ENCODE peak calls at places on chromosomes 12 and 14, in nine cellular contexts. F is A549; B is spleen; I is heart right ventricle; Q is AG04450; D is HCT116; U is CD8-positive, alpha-beta T cell; P is tibial nerve; G is Peyer's patch. J is an unnamed sample.

GRCh38 chr12:128524439-128524838 is 257.5 kb downstream of the TMEM132C start:
- DNase-seq in U (no peak), P (no peak), G (no peak), I (no peak), Q (no peak), D (no peak), F (no peak), B (no peak), J (no peak)

GRCh38 chr12:90003688-90004087 is 295.1 kb upstream of the ATP2B1 start:
- DNase-seq in U (no peak), D (no peak), F (no peak), G (no peak), B (no peak), P (no peak), I (no peak), Q (no peak), J (no peak)

GRCh38 chr14:51006781-51007211 is 62.5 kb upstream of the PYGL start:
- DNase-seq in P (no peak), D (no peak), B (no peak), I (peak; percentile 22), G (no peak), U (no peak), F (peak; percentile 57), Q (peak; percentile 8), J (peak; percentile 34)

GRCh38 chr14:96554315-96554910 is 52.2 kb downstream of the PAPOLA start:
- DNase-seq in Q (no peak), I (no peak), G (no peak), P (no peak), D (no peak), U (no peak), B (no peak), F (no peak), J (no peak)

GRCh38 chr14:33393895-33394405 is 455.3 kb downstream of the NPAS3 start:
- DNase-seq in Q (no peak), G (no peak), I (no peak), P (no peak), U (no peak), F (no peak), D (no peak), B (no peak), J (no peak)

GRCh38 chr12:104951759-104952509 is 6.2 kb downstream of the SLC41A2 start:
- DNase-seq in G (no peak), D (no peak), P (no peak), I (no peak), Q (no peak), F (no peak), B (no peak), U (no peak), J (no peak)

GRCh38 chr12:117003883-117004404 is 93.2 kb downstream of the FBXW8 start:
- DNase-seq in G (no peak), F (no peak), I (no peak), D (no peak), Q (no peak), B (no peak), P (no peak), U (no peak), J (no peak)

GRCh38 chr14:104207142-104207845 is 68.9 kb downstream of the KIF26A start:
- DNase-seq in U (no peak), F (no peak), D (no peak), G (no peak), B (no peak), P (no peak), Q (no peak), I (no peak), J (no peak)

GRCh38 chr12:130632582-130633174 is 83.4 kb downstream of the RIMBP2 start:
- DNase-seq in F (no peak), D (no peak), I (no peak), B (no peak), U (no peak), G (no peak), Q (no peak), P (no peak), J (no peak)

GRCh38 chr14:98249057-98249456 is 1022.9 kb downstream of the BCL11B start:
- DNase-seq in U (no peak), Q (no peak), G (no peak), I (no peak), B (no peak), P (no peak), D (no peak), F (no peak), J (no peak)

GRCh38 chr12:6067152-6067916 is 57.1 kb downstream of the VWF start:
- DNase-seq in G (no peak), U (no peak), B (no peak), F (peak; percentile 69), D (peak; percentile 76), I (peak; percentile 60), P (peak; percentile 32), Q (no peak), J (no peak)
- TF ChIP-seq CTCF in G (no peak), U (no peak), B (no peak), F (peak; percentile 53), D (peak; percentile 85), I (peak; percentile 43), P (peak; percentile 40), Q (peak; percentile 49), J (no peak)

GRCh38 chr12:79547044-79547734 is 143.6 kb downstream of the PAWR start:
- DNase-seq in F (peak; percentile 93), D (peak; percentile 78), Q (no peak), B (no peak), G (no peak), I (no peak), P (no peak), U (no peak), J (peak; percentile 74)
- H3K27ac ChIP-seq in F (peak overlapping the region; percentile 88), D (peak overlapping the region; percentile 85), Q (peak overlapping the region; percentile 89), B (no peak overlapping the region), G (peak overlapping the region; percentile 56), I (peak overlapping the region; percentile 2), P (no peak overlapping the region), U (no peak overlapping the region), J (no peak overlapping the region)

DNA sequence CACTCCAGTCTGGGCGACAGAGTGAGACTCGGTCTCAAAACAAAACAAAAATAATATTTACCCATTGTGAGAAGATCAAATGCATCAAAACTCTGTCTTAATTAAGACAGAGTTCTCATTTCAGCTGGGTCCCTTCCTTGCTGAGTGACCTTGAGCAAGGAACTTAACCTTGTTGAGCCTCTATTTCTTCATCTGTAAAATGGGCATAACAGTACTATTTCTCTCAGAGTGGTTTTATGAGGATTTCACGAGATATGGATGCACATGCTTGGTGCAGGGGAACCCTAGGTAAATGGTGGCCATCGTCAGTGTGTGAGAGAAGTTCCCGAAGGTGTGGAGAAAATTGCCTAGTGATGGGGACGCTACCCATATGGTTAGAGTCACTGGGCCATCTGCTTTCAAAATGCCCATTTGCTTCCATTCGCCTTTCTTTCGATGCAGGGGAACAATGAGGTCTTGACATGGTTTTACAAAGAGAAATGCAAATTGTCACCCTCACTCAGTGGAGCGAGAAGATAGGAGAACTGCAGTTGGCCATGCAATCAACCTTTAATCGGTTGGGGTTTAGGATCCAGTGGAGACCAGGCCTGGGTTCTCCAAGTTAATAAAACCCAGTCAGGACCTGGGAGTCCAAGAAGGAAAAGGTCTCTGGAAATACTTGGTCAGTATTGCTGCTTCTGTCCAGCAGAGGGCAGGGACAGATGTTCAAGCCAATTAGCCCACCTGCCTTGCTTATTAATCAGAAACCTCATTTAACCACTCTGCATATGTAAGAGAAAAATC is 37.1 kb downstream of the CFAP251 start:
- DNase-seq in P (no peak), B (no peak), D (peak; percentile 24), Q (no peak), U (no peak), G (no peak), F (peak; percentile 48), I (no peak), J (no peak)
- TF ChIP-seq CTCF in P (peak; percentile 28), B (no peak), D (peak; percentile 44), Q (peak; percentile 74), U (no peak), G (peak; percentile 26), F (peak; percentile 57), I (peak; percentile 59), J (no peak)

GRCh38 chr14:91901449-91902250 is 34.3 kb upstream of the TC2N start:
- DNase-seq in P (no peak), B (no peak), D (no peak), G (no peak), F (no peak), I (no peak), Q (no peak), U (no peak), J (no peak)

GRCh38 chr14:91899777-91900176 is 32.4 kb upstream of the TC2N start:
- DNase-seq in U (no peak), F (no peak), I (no peak), G (no peak), Q (no peak), D (no peak), P (no peak), B (no peak), J (no peak)

GRCh38 chr14:91897121-91897701 is 29.9 kb upstream of the TC2N start:
- DNase-seq in U (no peak), D (no peak), P (peak; percentile 58), Q (no peak), F (peak; percentile 56), I (peak; percentile 53), G (no peak), B (no peak), J (peak; percentile 70)

GRCh38 chr14:91898256-91898843 is 31.0 kb upstream of the TC2N start:
- DNase-seq in D (no peak), I (no peak), P (no peak), G (no peak), Q (no peak), B (no peak), U (no peak), F (no peak), J (no peak)

DNA sequence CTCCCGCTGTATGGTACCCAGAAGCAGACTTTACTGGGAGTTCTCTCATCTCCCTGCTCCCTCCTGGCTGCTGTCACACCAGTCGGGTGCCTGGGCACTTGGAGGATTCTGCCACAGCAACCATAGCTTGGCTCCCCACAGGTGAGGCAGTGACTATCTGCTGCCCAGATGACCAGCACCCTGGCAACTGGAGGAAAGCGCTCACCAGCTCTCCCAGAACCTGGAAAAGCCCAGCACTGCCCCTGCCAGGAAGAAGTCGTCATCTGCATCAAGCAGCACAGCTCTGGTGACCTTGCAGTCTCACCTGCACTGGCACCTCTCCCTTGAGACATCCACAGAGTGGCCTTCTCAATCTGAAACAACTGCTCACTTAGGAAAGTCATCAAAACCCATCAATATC is 31.9 kb upstream of the TC2N start:
- DNase-seq in F (peak; percentile 12), B (no peak), P (no peak), Q (no peak), G (no peak), I (no peak), D (no peak), U (no peak), J (no peak)
- H3K27ac ChIP-seq in F (no peak overlapping the region), B (no peak overlapping the region), P (peak overlapping the region; percentile 31), Q (no peak overlapping the region), G (no peak overlapping the region), I (peak overlapping the region; percentile 50), D (no peak overlapping the region), U (no peak overlapping the region), J (peak overlapping the region; percentile 13)

DNA sequence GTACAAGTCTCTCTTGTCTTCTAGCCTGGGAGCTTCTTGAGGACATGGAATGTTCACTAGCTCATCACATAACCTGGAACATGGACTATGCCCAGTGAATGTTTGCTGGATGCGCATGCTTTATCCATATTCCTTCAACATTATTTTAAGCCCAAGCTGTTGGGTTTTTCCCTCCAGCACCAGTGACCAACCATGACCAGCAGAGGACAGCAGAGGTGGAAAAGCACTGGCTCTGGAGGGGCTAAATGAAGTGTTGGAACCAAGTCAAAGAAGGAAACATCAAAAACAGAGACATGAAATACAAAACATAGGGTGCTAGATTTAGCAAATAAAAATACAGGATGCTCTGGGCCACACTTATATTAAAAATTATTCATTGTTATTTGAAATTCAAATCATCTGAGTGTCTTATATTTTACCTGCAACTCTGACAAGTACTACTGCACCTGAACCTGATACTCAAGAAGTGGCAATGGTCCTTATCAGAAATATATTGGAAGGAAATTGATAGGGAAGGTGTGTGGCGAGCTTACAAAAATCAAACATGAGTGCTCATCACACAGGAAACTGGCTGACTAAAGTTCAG is 23.1 kb upstream of the HELB start:
- DNase-seq in B (no peak), Q (no peak), P (no peak), F (peak; percentile 33), I (no peak), U (peak; percentile 73), G (no peak), D (peak; percentile 33), J (no peak)
- TF ChIP-seq CTCF in B (no peak), Q (peak; percentile 78), P (peak; percentile 13), F (peak; percentile 42), I (peak; percentile 48), U (peak; percentile 63), G (peak; percentile 48), D (peak; percentile 81), J (peak; percentile 39)